ENCODE peak calls at places on chromosomes 6 and 20, in five cellular contexts. One of them, this sample, is unnamed.

GRCh38 chr20:37077009-37077408 is 18.8 kb downstream of the RBL1 start:
- DNase-seq in spleen: no peak
- DNase-seq in osteocyte: peak
- DNase-seq in cardiac fibroblast: no peak
- DNase-seq in BJ: no peak
- DNase-seq in this sample: no peak

GRCh38 chr6:56570434-56571359 is 72.0 kb downstream of the DST start:
- DNase-seq in cardiac fibroblast: peak
- DNase-seq in osteocyte: no peak
- DNase-seq in spleen: no peak
- DNase-seq in BJ: no peak
- DNase-seq in this sample: peak

GRCh38 chr20:46206025-46206424 is 87.9 kb downstream of the CD40 start:
- DNase-seq in spleen: peak
- DNase-seq in osteocyte: no peak
- DNase-seq in cardiac fibroblast: peak
- DNase-seq in BJ: no peak
- DNase-seq in this sample: peak

GRCh38 chr20:36808317-36809257 is 35.0 kb upstream of the DSN1 start:
- DNase-seq in spleen: peak
- DNase-seq in BJ: no peak
- DNase-seq in cardiac fibroblast: peak
- DNase-seq in osteocyte: no peak
- DNase-seq in this sample: peak

GRCh38 chr20:17227669-17228623 is 1.1 kb downstream of the PCSK2 start:
- DNase-seq in osteocyte: no peak
- DNase-seq in cardiac fibroblast: no peak
- DNase-seq in spleen: no peak
- DNase-seq in BJ: no peak
- DNase-seq in this sample: no peak

GRCh38 chr6:44254201-44254956 is 2.9 kb downstream of the SLC35B2 start:
- DNase-seq in osteocyte: no peak
- DNase-seq in spleen: peak
- DNase-seq in BJ: no peak
- DNase-seq in cardiac fibroblast: no peak
- DNase-seq in this sample: peak

GRCh38 chr6:158910484-158911075 is 89.4 kb downstream of the RSPH3 start:
- DNase-seq in osteocyte: no peak
- DNase-seq in spleen: no peak
- DNase-seq in cardiac fibroblast: no peak
- DNase-seq in BJ: no peak
- DNase-seq in this sample: peak

GRCh38 chr6:47484616-47485015 is 7.0 kb downstream of the CD2AP start:
- DNase-seq in BJ: peak
- DNase-seq in osteocyte: no peak
- DNase-seq in cardiac fibroblast: peak
- DNase-seq in spleen: no peak
- DNase-seq in this sample: no peak

GRCh38 chr6:48184644-48185043 is 73.6 kb upstream of the PTCHD4 start:
- DNase-seq in spleen: no peak
- DNase-seq in osteocyte: no peak
- DNase-seq in cardiac fibroblast: no peak
- DNase-seq in BJ: peak
- DNase-seq in this sample: no peak

GRCh38 chr6:170086639-170087420 is 204.0 kb downstream of the DLL1 start:
- DNase-seq in spleen: peak
- DNase-seq in osteocyte: peak
- DNase-seq in BJ: no peak
- DNase-seq in cardiac fibroblast: no peak
- DNase-seq in this sample: no peak

GRCh38 chr20:48098866-48099265 is 313.6 kb upstream of the SULF2 start:
- DNase-seq in BJ: no peak
- DNase-seq in osteocyte: no peak
- DNase-seq in spleen: no peak
- DNase-seq in cardiac fibroblast: peak
- DNase-seq in this sample: no peak

GRCh38 chr20:3686867-3687321 is 5.1 kb upstream of the ADAM33 start:
- DNase-seq in cardiac fibroblast: peak
- DNase-seq in BJ: peak
- DNase-seq in osteocyte: no peak
- DNase-seq in spleen: no peak
- DNase-seq in this sample: no peak

GRCh38 chr20:47220161-47220582 is 136.3 kb downstream of the ZMYND8 start:
- DNase-seq in BJ: no peak
- DNase-seq in osteocyte: no peak
- DNase-seq in cardiac fibroblast: peak
- DNase-seq in spleen: no peak
- DNase-seq in this sample: peak

GRCh38 chr6:5855787-5856186 is 150.9 kb downstream of the NRN1 start:
- DNase-seq in BJ: no peak
- DNase-seq in spleen: no peak
- DNase-seq in osteocyte: no peak
- DNase-seq in cardiac fibroblast: no peak
- DNase-seq in this sample: no peak

GRCh38 chr6:47146426-47147174 is 104.5 kb upstream of the ADGRF1 start:
- DNase-seq in BJ: no peak
- DNase-seq in cardiac fibroblast: peak
- DNase-seq in osteocyte: no peak
- DNase-seq in spleen: no peak
- DNase-seq in this sample: no peak

GRCh38 chr6:74073429-74073828 is 377.4 kb downstream of the CD109 start:
- DNase-seq in spleen: no peak
- DNase-seq in BJ: peak
- DNase-seq in osteocyte: no peak
- DNase-seq in cardiac fibroblast: peak
- DNase-seq in this sample: no peak

GRCh38 chr20:57396212-57396611 is 5.0 kb downstream of the RBM38 start:
- DNase-seq in cardiac fibroblast: no peak
- DNase-seq in osteocyte: no peak
- DNase-seq in spleen: peak
- DNase-seq in BJ: no peak
- DNase-seq in this sample: no peak

GRCh38 chr6:35087361-35088280 is 53.5 kb downstream of the TCP11 start:
- DNase-seq in BJ: no peak
- DNase-seq in cardiac fibroblast: no peak
- DNase-seq in spleen: peak
- DNase-seq in osteocyte: peak
- DNase-seq in this sample: no peak

GRCh38 chr20:25532015-25532751 is 53.1 kb downstream of the NINL start:
- DNase-seq in cardiac fibroblast: no peak
- DNase-seq in spleen: no peak
- DNase-seq in BJ: no peak
- DNase-seq in osteocyte: no peak
- DNase-seq in this sample: no peak

GRCh38 chr6:108655840-108656650 is 95.3 kb downstream of the FOXO3 start:
- DNase-seq in cardiac fibroblast: peak
- DNase-seq in osteocyte: no peak
- DNase-seq in spleen: no peak
- DNase-seq in BJ: peak
- DNase-seq in this sample: no peak

GRCh38 chr6:142045380-142046270 is 87.1 kb upstream of the GJE1 start:
- DNase-seq in cardiac fibroblast: peak
- DNase-seq in BJ: no peak
- DNase-seq in osteocyte: no peak
- DNase-seq in spleen: no peak
- DNase-seq in this sample: no peak

GRCh38 chr20:1203630-1204029 is 376 bp downstream of the C20orf202 start:
- DNase-seq in cardiac fibroblast: no peak
- DNase-seq in spleen: no peak
- DNase-seq in osteocyte: peak
- DNase-seq in BJ: no peak
- DNase-seq in this sample: no peak

GRCh38 chr20:34365765-34366213 is 2.7 kb downstream of the ITCH start:
- DNase-seq in cardiac fibroblast: no peak
- DNase-seq in BJ: no peak
- DNase-seq in osteocyte: no peak
- DNase-seq in spleen: no peak
- DNase-seq in this sample: peak

GRCh38 chr6:11172501-11173337 is 59.7 kb downstream of the NEDD9 start:
- DNase-seq in osteocyte: no peak
- DNase-seq in spleen: peak
- DNase-seq in BJ: no peak
- DNase-seq in cardiac fibroblast: peak
- DNase-seq in this sample: peak

GRCh38 chr6:2986722-2987196 is 12.9 kb upstream of the NQO2 start:
- DNase-seq in osteocyte: no peak
- DNase-seq in cardiac fibroblast: peak
- DNase-seq in BJ: peak
- DNase-seq in spleen: no peak
- DNase-seq in this sample: no peak

GRCh38 chr6:134945045-134945444 is 4.9 kb downstream of the ALDH8A1 start:
- DNase-seq in BJ: no peak
- DNase-seq in spleen: no peak
- DNase-seq in cardiac fibroblast: no peak
- DNase-seq in osteocyte: no peak
- DNase-seq in this sample: no peak

GRCh38 chr20:37464173-37464572 is 56.9 kb upstream of the NNAT start:
- DNase-seq in osteocyte: no peak
- DNase-seq in cardiac fibroblast: no peak
- DNase-seq in spleen: no peak
- DNase-seq in BJ: no peak
- DNase-seq in this sample: no peak

GRCh38 chr6:170019259-170020040 is 268.0 kb downstream of the ERMARD start:
- DNase-seq in spleen: no peak
- DNase-seq in osteocyte: no peak
- DNase-seq in cardiac fibroblast: no peak
- DNase-seq in BJ: no peak
- DNase-seq in this sample: no peak

GRCh38 chr6:128438311-128438916 is 82.0 kb downstream of the PTPRK start:
- DNase-seq in osteocyte: no peak
- DNase-seq in cardiac fibroblast: peak
- DNase-seq in BJ: no peak
- DNase-seq in spleen: no peak
- DNase-seq in this sample: no peak

GRCh38 chr6:31877651-31878161 is 1.1 kb downstream of the SLC44A4 start:
- DNase-seq in cardiac fibroblast: no peak
- DNase-seq in BJ: no peak
- DNase-seq in osteocyte: no peak
- DNase-seq in spleen: no peak
- DNase-seq in this sample: no peak
- TF ChIP-seq CTCF in cardiac fibroblast: no peak
- TF ChIP-seq CTCF in BJ: no peak
- TF ChIP-seq CTCF in osteocyte: no peak
- TF ChIP-seq CTCF in spleen: no peak
- TF ChIP-seq CTCF in this sample: no peak

DNA sequence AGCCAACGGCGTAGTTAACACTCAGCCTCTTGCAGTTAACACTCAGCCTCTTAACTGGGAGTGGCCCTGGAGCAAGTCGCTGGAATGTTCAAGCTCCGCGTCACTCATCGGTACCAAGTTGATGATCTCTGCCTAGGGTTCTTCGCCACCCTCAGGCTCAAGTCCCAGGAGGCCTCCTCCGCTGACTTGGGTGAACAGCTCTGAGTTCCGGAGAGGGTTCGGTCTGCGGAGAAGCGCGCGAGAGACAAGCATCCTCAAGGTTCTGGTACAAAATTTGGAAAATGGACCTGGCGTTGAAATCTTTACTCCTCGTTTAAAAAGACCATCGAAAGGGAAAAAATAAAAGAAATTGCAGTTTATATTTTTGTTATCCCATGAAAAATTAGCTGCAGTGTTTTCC is 876 bp upstream of the DSP start:
- DNase-seq in osteocyte: no peak
- DNase-seq in cardiac fibroblast: peak
- DNase-seq in BJ: no peak
- DNase-seq in spleen: no peak
- DNase-seq in this sample: no peak
- TF ChIP-seq CTCF in osteocyte: no peak
- TF ChIP-seq CTCF in cardiac fibroblast: no peak
- TF ChIP-seq CTCF in BJ: no peak
- TF ChIP-seq CTCF in spleen: no peak
- TF ChIP-seq CTCF in this sample: no peak

GRCh38 chr6:1015819-1016218 is 296.1 kb upstream of the FOXQ1 start:
- DNase-seq in cardiac fibroblast: no peak
- DNase-seq in spleen: no peak
- DNase-seq in BJ: no peak
- DNase-seq in osteocyte: peak
- DNase-seq in this sample: no peak
- TF ChIP-seq CTCF in cardiac fibroblast: no peak
- TF ChIP-seq CTCF in spleen: no peak
- TF ChIP-seq CTCF in BJ: peak
- TF ChIP-seq CTCF in osteocyte: no peak
- TF ChIP-seq CTCF in this sample: peak

GRCh38 chr20:44576297-44576696 is 6.1 kb upstream of the PKIG start:
- DNase-seq in spleen: no peak
- DNase-seq in BJ: no peak
- DNase-seq in osteocyte: no peak
- DNase-seq in cardiac fibroblast: peak
- DNase-seq in this sample: peak
- TF ChIP-seq CTCF in spleen: peak
- TF ChIP-seq CTCF in BJ: peak
- TF ChIP-seq CTCF in osteocyte: peak
- TF ChIP-seq CTCF in cardiac fibroblast: peak
- TF ChIP-seq CTCF in this sample: peak

DNA sequence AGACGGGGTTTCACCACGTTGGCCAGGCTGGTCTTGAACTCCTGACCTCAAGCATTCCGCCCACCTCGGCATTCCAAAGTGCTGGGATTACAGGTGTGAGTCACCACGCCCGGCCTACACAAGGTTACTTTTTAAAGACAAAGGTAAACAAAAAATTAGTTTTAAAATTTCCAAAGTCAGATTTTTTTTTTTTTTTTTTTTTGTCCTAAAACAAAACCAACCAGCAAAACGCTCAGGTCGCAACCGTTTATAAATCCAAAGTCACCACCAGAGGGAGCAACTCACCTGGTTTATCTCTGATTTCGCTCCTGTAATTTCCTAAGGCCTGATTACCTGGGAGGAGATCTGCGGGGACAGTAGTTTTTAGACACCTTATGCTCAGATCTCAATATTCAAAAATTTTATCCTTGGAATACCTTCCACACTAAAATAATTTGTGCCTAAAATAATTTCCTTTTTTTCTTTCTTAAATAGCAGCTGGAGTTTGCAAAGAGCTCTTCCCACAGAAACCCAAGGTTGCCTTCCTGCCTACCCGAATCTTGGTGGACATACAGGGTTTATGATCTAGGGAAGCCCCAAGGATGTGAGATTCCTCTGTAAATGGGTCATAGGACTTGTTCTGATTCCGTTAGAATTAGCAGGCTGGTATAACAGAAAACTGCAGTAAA is 19.8 kb upstream of the TREM1 start:
- DNase-seq in osteocyte: no peak
- DNase-seq in spleen: no peak
- DNase-seq in BJ: no peak
- DNase-seq in cardiac fibroblast: peak
- DNase-seq in this sample: peak
- TF ChIP-seq CTCF in osteocyte: peak
- TF ChIP-seq CTCF in spleen: peak
- TF ChIP-seq CTCF in BJ: peak
- TF ChIP-seq CTCF in cardiac fibroblast: peak
- TF ChIP-seq CTCF in this sample: peak

GRCh38 chr6:94639564-94639963 is 937.8 kb upstream of the MANEA start:
- DNase-seq in osteocyte: no peak
- DNase-seq in cardiac fibroblast: no peak
- DNase-seq in BJ: no peak
- DNase-seq in spleen: no peak
- DNase-seq in this sample: no peak

GRCh38 chr6:94636780-94637385 is 940.5 kb upstream of the MANEA start:
- DNase-seq in osteocyte: no peak
- DNase-seq in cardiac fibroblast: no peak
- DNase-seq in BJ: no peak
- DNase-seq in spleen: no peak
- DNase-seq in this sample: no peak
- TF ChIP-seq CTCF in osteocyte: peak
- TF ChIP-seq CTCF in cardiac fibroblast: no peak
- TF ChIP-seq CTCF in BJ: no peak
- TF ChIP-seq CTCF in spleen: no peak
- TF ChIP-seq CTCF in this sample: no peak

This sample was measured in GM12865.